ENCODE peak calls at places on chromosomes 5 and 9, in ten cellular contexts. P, D, F, S, M, W, X, Y, Z and E are unnamed samples.

GRCh38 chr9:137240321-137240840 is 706 bp upstream of the TUBB4B start:
- DNase-seq in P (peak; percentile 56), D (peak; percentile 93), F (peak; percentile 57), S (no peak), M (peak; percentile 81), W (peak; percentile 64), X (peak; percentile 80), Y (peak; percentile 79), Z (no peak), E (no peak)

GRCh38 chr9:33081128-33081851 is 4.8 kb upstream of the SMU1 start:
- DNase-seq in P (peak; percentile 31), D (no peak), F (peak; percentile 80), S (peak; percentile 78), M (peak; percentile 75), W (peak; percentile 41), X (peak; percentile 68), Y (peak; percentile 80), Z (peak; percentile 64), E (peak; percentile 88)

GRCh38 chr9:125613156-125613555 is 93.9 kb downstream of the MAPKAP1 start:
- DNase-seq in P (no peak), D (no peak), F (no peak), S (no peak), M (no peak), W (no peak), X (no peak), Y (no peak), Z (no peak), E (no peak)

GRCh38 chr5:1744393-1745189 is 55.0 kb downstream of the MRPL36 start:
- DNase-seq in P (no peak), D (peak; percentile 48), F (no peak), S (no peak), M (no peak), W (no peak), X (no peak), Y (no peak), Z (no peak), E (peak; percentile 42)

GRCh38 chr5:95655575-95655974 is 9.0 kb downstream of the RFESD start:
- DNase-seq in P (no peak), D (no peak), F (no peak), S (no peak), M (no peak), W (no peak), X (no peak), Y (no peak), Z (no peak), E (no peak)

GRCh38 chr5:34464820-34465219 is 191.3 kb upstream of the RAI14 start:
- DNase-seq in P (no peak), D (no peak), F (no peak), S (no peak), M (no peak), W (no peak), X (no peak), Y (no peak), Z (no peak), E (no peak)

GRCh38 chr5:95644351-95645042 is 2.1 kb upstream of the RFESD start:
- DNase-seq in P (peak; percentile 47), D (no peak), F (peak; percentile 78), S (peak; percentile 52), M (peak; percentile 62), W (no peak), X (peak; percentile 54), Y (peak; percentile 43), Z (peak; percentile 56), E (no peak)

GRCh38 chr9:130143974-130144373 is 28.2 kb upstream of the NCS1 start:
- DNase-seq in P (no peak), D (no peak), F (no peak), S (no peak), M (peak; percentile 47), W (no peak), X (no peak), Y (no peak), Z (no peak), E (no peak)

GRCh38 chr5:77881528-77881927 is 105.4 kb upstream of the TBCA start:
- DNase-seq in P (no peak), D (no peak), F (no peak), S (no peak), M (no peak), W (no peak), X (no peak), Y (no peak), Z (no peak), E (no peak)

GRCh38 chr5:167442922-167443321 is 848.5 kb upstream of the WWC1 start:
- DNase-seq in P (no peak), D (no peak), F (no peak), S (no peak), M (no peak), W (no peak), X (no peak), Y (no peak), Z (no peak), E (no peak)

GRCh38 chr9:128558431-128559310 is 6.3 kb downstream of the SPTAN1 start:
- DNase-seq in P (peak; percentile 35), D (peak; percentile 78), F (peak; percentile 76), S (no peak), M (peak; percentile 79), W (peak; percentile 24), X (peak; percentile 77), Y (no peak), Z (peak; percentile 66), E (peak; percentile 90)

GRCh38 chr5:180646963-180647305 is 2.5 kb downstream of the FLT4 start:
- DNase-seq in P (no peak), D (peak; percentile 55), F (no peak), S (no peak), M (no peak), W (no peak), X (no peak), Y (no peak), Z (no peak), E (no peak)

GRCh38 chr9:135857843-135858242 is 49.5 kb downstream of the CAMSAP1 start:
- DNase-seq in P (no peak), D (no peak), F (no peak), S (no peak), M (no peak), W (no peak), X (no peak), Y (no peak), Z (no peak), E (no peak)

GRCh38 chr9:123555612-123556011 is 199.6 kb downstream of the CRB2 start:
- DNase-seq in P (no peak), D (no peak), F (no peak), S (no peak), M (no peak), W (no peak), X (no peak), Y (no peak), Z (no peak), E (no peak)

GRCh38 chr9:93093081-93093448 is 3.0 kb upstream of the CARD19 start:
- DNase-seq in P (no peak), D (peak; percentile 19), F (no peak), S (no peak), M (no peak), W (no peak), X (no peak), Y (no peak), Z (peak; percentile 29), E (no peak)

GRCh38 chr9:93093449-93094293 is 2.3 kb upstream of the CARD19 start:
- DNase-seq in P (no peak), D (peak; percentile 59), F (no peak), S (no peak), M (peak; percentile 23), W (no peak), X (no peak), Y (no peak), Z (no peak), E (peak; percentile 65)

GRCh38 chr9:93091453-93092081 is 4.5 kb upstream of the CARD19 start:
- DNase-seq in P (no peak), D (peak; percentile 63), F (peak; percentile 78), S (no peak), M (peak; percentile 71), W (no peak), X (no peak), Y (no peak), Z (peak; percentile 50), E (no peak)

GRCh38 chr9:93091056-93091452 is 5.0 kb upstream of the CARD19 start:
- DNase-seq in P (no peak), D (peak; percentile 13), F (no peak), S (no peak), M (peak; percentile 9), W (no peak), X (no peak), Y (no peak), Z (peak; percentile 40), E (peak; percentile 27)

GRCh38 chr9:93092171-93092991 is 3.6 kb upstream of the CARD19 start:
- DNase-seq in P (no peak), D (peak; percentile 61), F (no peak), S (no peak), M (no peak), W (no peak), X (no peak), Y (no peak), Z (peak; percentile 46), E (no peak)
- H3K4me1 ChIP-seq in P (peaks cover 17% of the 10 kb centered on the region), D (peaks cover 32% of the 10 kb centered on the region), F (peaks cover 10% of the 10 kb centered on the region), S (peaks cover 40% of the 10 kb centered on the region), M (peaks cover 6% of the 10 kb centered on the region), W (peaks cover 36% of the 10 kb centered on the region), X (peaks cover 13% of the 10 kb centered on the region), Y (peaks cover 39% of the 10 kb centered on the region), Z (peaks cover 34% of the 10 kb centered on the region), E (peaks cover 10% of the 10 kb centered on the region)

GRCh38 chr5:140039561-140039960 is 3.5 kb downstream of the NRG2 start:
- DNase-seq in P (peak; percentile 62), D (no peak), F (no peak), S (no peak), M (no peak), W (no peak), X (peak; percentile 41), Y (no peak), Z (no peak), E (no peak)
- H3K27ac ChIP-seq in P (peak overlapping the region; percentile 99), D (no peak overlapping the region), F (no peak overlapping the region), S (no peak overlapping the region), M (no peak overlapping the region), W (no peak overlapping the region), X (no peak overlapping the region), Y (no peak overlapping the region), Z (no peak overlapping the region), E (no peak overlapping the region)

DNA sequence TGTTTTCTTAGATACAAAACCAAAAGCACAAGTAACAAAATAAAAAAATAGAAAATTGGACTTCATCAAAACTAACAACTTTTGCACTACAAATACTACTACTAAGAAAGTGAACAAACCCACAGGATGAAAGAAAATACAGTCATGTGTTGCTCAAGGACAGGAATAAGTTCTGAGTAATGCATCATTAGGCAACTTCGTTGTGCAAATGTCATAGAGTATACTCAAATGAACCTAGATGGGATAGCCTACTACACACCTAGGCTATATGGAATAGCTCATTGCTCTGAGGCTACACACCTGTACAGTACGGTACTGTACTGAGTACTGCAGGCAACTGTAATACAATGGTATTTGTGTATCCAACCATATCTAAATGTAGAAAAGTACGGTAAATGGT is 88.3 kb downstream of the RAPGEF1 start:
- DNase-seq in P (no peak), D (no peak), F (peak; percentile 46), S (no peak), M (no peak), W (no peak), X (no peak), Y (no peak), Z (no peak), E (no peak)
- H3K4me1 ChIP-seq in P (peaks cover 69% of the 10 kb centered on the region), D (peaks cover 39% of the 10 kb centered on the region), F (peaks cover 8% of the 10 kb centered on the region), S (peaks cover 44% of the 10 kb centered on the region), M (peaks cover 23% of the 10 kb centered on the region), W (peaks cover 22% of the 10 kb centered on the region), X (peaks cover 16% of the 10 kb centered on the region), Y (peaks cover 19% of the 10 kb centered on the region), Z (peaks cover 11% of the 10 kb centered on the region), E (peaks cover 15% of the 10 kb centered on the region)

DNA sequence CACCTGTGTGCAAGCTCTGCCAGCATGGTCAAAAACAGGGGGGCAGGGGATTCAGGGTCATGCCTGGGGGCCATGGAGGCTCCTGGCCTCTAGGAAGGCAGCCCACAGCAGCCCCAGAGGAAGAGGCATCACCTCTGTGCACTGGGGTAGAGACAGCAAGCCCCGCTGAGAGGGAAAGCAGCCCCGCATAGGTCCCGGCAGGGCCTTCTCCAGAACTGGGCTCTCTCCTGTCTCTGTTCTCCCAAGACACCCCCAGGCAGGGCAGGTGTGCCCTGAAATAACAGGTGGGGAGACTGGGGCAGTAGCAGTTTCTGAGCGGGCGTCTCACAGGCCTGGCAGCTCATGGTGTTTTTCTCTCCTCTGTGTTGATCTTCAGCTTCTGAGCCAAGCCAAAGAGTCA is 279.1 kb downstream of the HSPA4 start:
- DNase-seq in P (no peak), D (no peak), F (no peak), S (no peak), M (no peak), W (no peak), X (no peak), Y (no peak), Z (no peak), E (no peak)
- H3K27ac ChIP-seq in P (no peak overlapping the region), D (no peak overlapping the region), F (no peak overlapping the region), S (no peak overlapping the region), M (no peak overlapping the region), W (no peak overlapping the region), X (no peak overlapping the region), Y (no peak overlapping the region), Z (no peak overlapping the region), E (no peak overlapping the region)